ENCODE peak calls at places on chromosome 15, in four cellular contexts. M, E, F and D are unnamed samples.

GRCh38 chr15:75925440-75925839 is 21.8 kb downstream of the FBXO22 start:
- DNase-seq in M (no peak), E (no peak), F (no peak), D (no peak)

GRCh38 chr15:40047413-40048154 is 8.6 kb upstream of the SRP14 start:
- DNase-seq in M (peak), E (peak), F (no peak), D (peak)

GRCh38 chr15:41935566-41936020 is 36.8 kb downstream of the EHD4 start:
- DNase-seq in M (no peak), E (no peak), F (no peak), D (no peak)

GRCh38 chr15:66946578-66947164 is 118.7 kb upstream of the SMAD3 start:
- DNase-seq in M (peak), E (peak), F (peak), D (peak)

GRCh38 chr15:35519536-35520149 is 26.3 kb downstream of the DPH6 start:
- DNase-seq in M (peak), E (peak), F (no peak), D (no peak)

GRCh38 chr15:99955532-99955931 is 222.3 kb upstream of the LYSMD4 start:
- DNase-seq in M (no peak), E (no peak), F (peak), D (no peak)

GRCh38 chr15:86735244-86736040 is 655.8 kb downstream of the AGBL1 start:
- DNase-seq in M (no peak), E (no peak), F (no peak), D (no peak)

GRCh38 chr15:75532413-75533250 is 46.5 kb downstream of the PTPN9 start:
- DNase-seq in M (peak), E (peak), F (peak), D (peak)

GRCh38 chr15:41661078-41661528 is 898 bp downstream of the MGA start:
- DNase-seq in M (no peak), E (no peak), F (no peak), D (no peak)

DNA sequence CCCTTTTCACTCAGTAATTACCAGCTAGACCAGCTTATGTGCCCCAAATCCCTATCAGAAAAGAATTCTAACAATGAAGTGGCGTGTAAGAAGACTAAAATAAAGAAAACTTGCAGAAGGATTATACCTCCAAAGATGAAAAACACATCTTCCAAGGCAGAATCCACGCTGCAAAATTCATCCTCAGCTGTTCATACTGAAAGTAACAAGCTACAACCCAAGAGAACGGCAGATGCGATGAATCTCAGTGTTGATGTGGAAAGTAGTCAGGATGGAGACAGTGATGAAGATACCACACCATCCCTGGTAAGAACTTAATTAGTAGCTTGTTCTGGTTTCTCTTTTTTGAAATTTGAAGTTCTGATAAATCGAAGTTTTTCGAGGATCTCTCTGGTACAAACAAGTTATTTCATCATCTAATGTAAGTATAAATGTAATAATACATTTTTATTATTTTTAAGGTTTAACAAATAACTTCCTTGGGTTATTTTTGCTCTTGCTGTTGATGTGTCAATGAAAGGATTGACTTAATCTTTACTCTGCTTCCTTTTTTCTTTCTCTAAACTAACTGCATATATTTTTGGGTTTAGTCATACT is 1.4 kb downstream of the WDR76 start:
- DNase-seq in M (peak), E (peak), F (no peak), D (no peak)
- H3K4me3 ChIP-seq in M (peak), E (no peak), F (no peak), D (no peak)

DNA sequence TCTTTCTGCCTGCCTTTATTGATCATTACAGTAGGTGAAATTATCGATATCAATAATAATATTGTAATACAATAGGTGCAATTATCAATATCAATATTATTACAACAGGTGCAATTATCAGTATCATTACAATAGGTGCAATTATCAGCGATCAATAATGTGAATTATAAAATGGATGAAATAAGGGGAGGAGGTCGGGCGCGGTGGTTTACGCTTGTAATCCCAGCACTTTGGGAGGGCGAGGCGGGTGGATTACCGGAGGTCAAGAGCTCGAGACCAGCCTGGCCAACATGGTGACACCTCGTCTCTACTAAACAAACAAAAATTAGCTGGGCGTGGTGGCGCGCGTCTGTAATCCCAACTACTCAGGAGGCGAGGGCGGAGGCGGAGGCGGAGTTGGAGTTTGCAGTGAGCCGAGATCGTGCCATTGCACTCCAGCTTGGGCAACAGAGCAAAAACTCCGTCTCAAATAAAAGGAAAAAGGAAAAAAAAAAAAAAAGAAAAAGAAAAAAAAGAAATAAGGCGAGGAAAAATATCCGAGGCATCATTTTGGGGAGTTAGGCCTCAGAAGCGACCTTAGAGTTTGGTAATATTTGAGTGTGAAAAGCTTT is 611 bp upstream of the BNIP2 start:
- DNase-seq in M (peak), E (peak), F (peak), D (peak)
- TF ChIP-seq POLR2A in M (no peak), E (no peak), F (no peak), D (no peak)

GRCh38 chr15:90412356-90413194 is 24.5 kb downstream of the IQGAP1 start:
- DNase-seq in M (peak), E (peak), F (peak), D (no peak)
- H3K4me3 ChIP-seq in M (no peak), E (no peak), F (no peak), D (no peak)

GRCh38 chr15:69160141-69160975 is at the start of gene GLCE:
- DNase-seq in M (peak), E (peak), F (peak), D (peak)
- TF ChIP-seq POLR2A in M (peak), E (peak), F (no peak), D (peak)

DNA sequence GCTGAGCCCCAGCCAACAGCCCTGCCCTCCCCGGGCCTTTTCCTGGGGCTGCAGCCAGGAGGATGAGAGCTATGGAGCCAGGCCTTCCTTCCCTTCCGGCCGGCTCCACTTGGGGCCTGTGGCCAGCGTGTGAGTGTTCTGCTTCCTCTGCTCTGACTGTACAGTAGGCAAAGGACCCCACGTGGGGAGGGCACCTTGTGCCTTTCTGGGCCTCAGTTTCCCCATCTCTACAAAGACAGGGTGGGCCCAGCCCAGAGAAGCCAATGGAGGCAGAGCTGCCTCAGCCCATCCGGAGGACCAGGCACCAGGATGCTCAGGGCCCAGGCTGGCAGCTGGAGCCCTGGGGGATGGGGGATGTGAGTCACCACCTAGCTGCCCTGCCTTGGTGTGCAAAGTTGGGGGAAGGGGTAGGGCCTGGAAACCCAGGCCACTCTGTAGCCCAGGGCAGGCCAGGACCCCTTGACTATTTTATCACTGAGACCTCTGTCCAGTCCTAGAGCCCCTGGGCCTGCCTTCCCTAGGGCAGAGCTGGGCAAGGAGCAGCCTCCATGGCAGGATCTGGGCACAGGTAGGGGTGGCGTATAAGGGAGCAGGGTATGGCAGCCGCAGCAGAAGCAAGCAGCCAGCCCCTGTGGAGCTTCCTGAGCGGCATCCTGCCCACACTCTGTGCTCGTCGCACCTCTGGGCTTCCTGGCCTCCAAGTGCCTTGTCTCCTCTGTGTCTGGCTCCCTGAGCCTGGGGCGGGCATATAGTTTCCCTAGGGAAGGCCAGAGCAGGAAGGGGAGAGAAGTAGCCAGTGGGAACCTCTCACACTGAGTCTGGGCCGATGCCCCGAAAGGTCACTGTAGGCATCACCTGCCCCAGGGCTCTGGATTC is 1.8 kb downstream of the PSTPIP1 start:
- DNase-seq in M (peak), E (peak), F (no peak), D (no peak)
- H3K4me3 ChIP-seq in M (no peak), E (no peak), F (no peak), D (no peak)

GRCh38 chr15:58087870-58088269 is 22.4 kb upstream of the ALDH1A2 start:
- DNase-seq in M (no peak), E (no peak), F (no peak), D (no peak)
- TF ChIP-seq POLR2A in M (no peak), E (no peak), F (no peak), D (no peak)

GRCh38 chr15:98785796-98786581 is 137.7 kb downstream of the IGF1R start:
- DNase-seq in M (no peak), E (no peak), F (no peak), D (no peak)

GRCh38 chr15:98786706-98787105 is 138.4 kb downstream of the IGF1R start:
- DNase-seq in M (no peak), E (no peak), F (no peak), D (no peak)

GRCh38 chr15:98787190-98787589 is 138.9 kb downstream of the IGF1R start:
- DNase-seq in M (no peak), E (no peak), F (no peak), D (no peak)

GRCh38 chr15:98787936-98788757 is 139.8 kb downstream of the IGF1R start:
- DNase-seq in M (peak), E (no peak), F (no peak), D (no peak)

DNA sequence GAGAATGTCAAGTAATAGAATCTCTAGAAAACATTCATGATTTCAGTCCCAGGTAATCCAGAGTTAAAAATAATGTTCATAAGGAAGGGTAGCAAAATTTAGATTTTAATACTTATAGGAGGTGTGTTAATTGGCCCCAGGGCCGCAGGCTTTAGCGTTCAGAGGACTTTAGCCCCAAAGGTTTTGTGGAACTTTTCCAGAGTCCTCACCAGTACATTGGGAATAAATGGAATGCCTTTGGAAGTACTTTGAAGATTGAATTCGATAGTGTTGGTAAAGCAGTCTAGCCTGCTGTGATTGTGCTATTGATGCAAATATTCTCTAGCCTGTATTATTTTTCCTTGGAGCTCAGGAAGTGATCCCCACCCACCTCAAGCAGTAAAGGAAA is 137.1 kb downstream of the IGF1R start:
- DNase-seq in M (no peak), E (no peak), F (no peak), D (no peak)
- H3K4me3 ChIP-seq in M (no peak), E (no peak), F (no peak), D (no peak)

DNA sequence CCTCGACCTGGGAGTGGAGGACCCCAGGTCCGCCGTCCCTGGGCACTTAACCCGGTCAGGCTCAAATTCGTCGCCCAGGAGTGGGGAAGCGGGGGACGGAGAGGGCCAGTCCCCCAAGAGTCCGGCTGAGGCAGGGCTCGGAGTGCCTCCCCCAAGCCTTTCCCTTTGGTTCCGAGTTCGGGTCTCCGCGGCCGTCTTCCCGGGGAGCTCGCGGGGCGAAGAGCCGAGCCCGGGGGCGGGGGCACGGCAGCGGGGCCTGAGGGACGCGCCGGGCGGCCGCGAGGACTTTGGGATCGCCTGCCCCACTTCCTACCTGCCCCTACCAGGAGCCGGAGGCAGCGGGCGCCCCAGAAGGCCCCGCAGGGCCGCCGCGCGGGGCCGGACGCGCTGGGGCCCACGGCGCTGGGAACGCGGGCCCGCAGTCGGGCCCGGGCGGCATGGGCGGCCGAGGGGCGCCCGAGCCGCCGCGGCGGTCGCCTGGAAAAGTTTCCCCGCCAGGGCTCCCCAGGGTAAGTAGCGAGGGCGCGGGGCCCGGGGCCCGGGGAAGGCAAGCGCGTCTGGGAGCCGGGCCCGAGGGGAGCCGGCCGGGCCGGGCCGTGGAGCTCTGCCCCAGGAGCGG is 2.8 kb downstream of the FURIN start:
- DNase-seq in M (no peak), E (no peak), F (no peak), D (peak)
- TF ChIP-seq POLR2A in M (no peak), E (peak), F (no peak), D (no peak)